ENCODE peak calls at places on chromosomes 7 and 10, in four cellular contexts. D is ovary, C is NB4, P is endodermal cell. J is an unnamed sample.

GRCh38 chr10:87794285-87794684 is 23.7 kb downstream of the ATAD1 start:
- DNase-seq in D (no peak), C (peak; percentile 21), P (no peak), J (no peak)

GRCh38 chr10:12922117-12922900 is 79.2 kb downstream of the CCDC3 start:
- DNase-seq in D (no peak), C (no peak), P (no peak), J (no peak)

GRCh38 chr7:68929712-68930395 is 668.4 kb upstream of the AUTS2 start:
- DNase-seq in D (no peak), C (no peak), P (no peak), J (no peak)

GRCh38 chr10:5512881-5513698 is 11.7 kb upstream of the CALML3 start:
- DNase-seq in D (no peak), C (no peak), P (no peak), J (no peak)

GRCh38 chr7:155738652-155739537 is 73.4 kb downstream of the SHH start:
- DNase-seq in D (peak; percentile 67), C (peak; percentile 76), P (peak; percentile 88), J (peak; percentile 43)

GRCh38 chr10:71970331-71970730 is 6.1 kb downstream of the CHST3 start:
- DNase-seq in D (no peak), C (peak; percentile 33), P (peak; percentile 93), J (peak; percentile 27)

GRCh38 chr7:26321440-26321839 is 29.8 kb downstream of the SNX10 start:
- DNase-seq in D (no peak), C (no peak), P (no peak), J (no peak)

GRCh38 chr10:11107953-11108352 is 90.3 kb downstream of the CELF2 start:
- DNase-seq in D (no peak), C (no peak), P (no peak), J (no peak)

GRCh38 chr10:30594077-30594476 is 35.5 kb downstream of the LYZL2 start:
- DNase-seq in D (no peak), C (no peak), P (no peak), J (no peak)

GRCh38 chr10:12179616-12180015 is 16.1 kb downstream of the NUDT5 start:
- DNase-seq in D (no peak), C (peak; percentile 66), P (no peak), J (no peak)

GRCh38 chr10:116030576-116030975 is 242.4 kb downstream of the GFRA1 start:
- DNase-seq in D (no peak), C (no peak), P (no peak), J (no peak)

GRCh38 chr10:3745582-3745981 is 39.4 kb downstream of the KLF6 start:
- DNase-seq in D (no peak), C (no peak), P (no peak), J (no peak)

GRCh38 chr7:19404912-19405329 is 259.7 kb upstream of the FERD3L start:
- DNase-seq in D (no peak), C (peak; percentile 15), P (peak; percentile 68), J (no peak)

DNA sequence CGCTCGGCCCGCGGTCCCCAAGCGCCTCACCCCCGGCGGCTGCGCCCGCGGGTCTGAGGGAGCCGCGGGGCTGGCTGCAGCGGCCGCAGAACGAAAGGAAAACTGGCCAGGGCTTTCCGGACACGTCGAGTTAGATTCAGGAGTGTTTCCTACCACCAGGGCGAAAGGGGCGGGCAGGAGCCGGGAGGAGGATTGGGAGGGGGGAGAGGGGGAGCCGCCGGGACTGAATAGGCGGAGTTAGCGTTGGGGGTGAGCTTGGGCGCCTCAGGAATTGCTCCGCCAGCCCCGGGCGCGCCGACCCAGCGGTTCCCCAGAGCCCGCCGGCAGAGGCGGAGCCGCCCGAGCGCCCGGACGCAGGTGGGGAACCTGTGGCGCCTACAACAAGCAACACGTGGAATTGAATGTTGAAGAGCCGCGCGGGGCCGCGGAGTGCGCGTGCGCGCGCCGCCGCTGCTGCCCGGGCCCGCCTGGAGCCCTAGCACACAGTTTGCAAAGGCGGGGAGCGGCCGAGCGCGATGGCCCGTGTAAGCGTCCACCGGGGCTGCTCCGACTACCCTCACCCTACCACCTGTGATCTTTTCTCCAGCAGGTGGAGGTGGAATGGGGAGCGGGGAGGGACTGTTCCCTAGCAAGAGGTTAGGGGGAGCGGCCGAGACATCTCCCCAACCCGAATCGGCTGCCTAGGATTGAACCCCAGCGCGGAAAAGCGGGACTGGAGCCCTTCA is at the start of gene CADPS2:
- DNase-seq in D (peak; percentile 86), C (no peak), P (peak; percentile 93), J (peak; percentile 68)
- TF ChIP-seq CTCF in D (peak; percentile 15), C (no peak), P (peak; percentile 19), J (peak; percentile 22)

GRCh38 chr10:70476249-70477035 is 2.1 kb upstream of the PALD1 start:
- DNase-seq in D (no peak), C (peak; percentile 43), P (no peak), J (no peak)

GRCh38 chr10:70475661-70476060 is 2.9 kb upstream of the PALD1 start:
- DNase-seq in D (no peak), C (no peak), P (no peak), J (no peak)

GRCh38 chr10:70474780-70475179 is 3.8 kb upstream of the PALD1 start:
- DNase-seq in D (no peak), C (no peak), P (no peak), J (no peak)

GRCh38 chr10:70477661-70478162 is 855 bp upstream of the PALD1 start:
- DNase-seq in D (peak; percentile 73), C (peak; percentile 77), P (peak; percentile 81), J (no peak)

DNA sequence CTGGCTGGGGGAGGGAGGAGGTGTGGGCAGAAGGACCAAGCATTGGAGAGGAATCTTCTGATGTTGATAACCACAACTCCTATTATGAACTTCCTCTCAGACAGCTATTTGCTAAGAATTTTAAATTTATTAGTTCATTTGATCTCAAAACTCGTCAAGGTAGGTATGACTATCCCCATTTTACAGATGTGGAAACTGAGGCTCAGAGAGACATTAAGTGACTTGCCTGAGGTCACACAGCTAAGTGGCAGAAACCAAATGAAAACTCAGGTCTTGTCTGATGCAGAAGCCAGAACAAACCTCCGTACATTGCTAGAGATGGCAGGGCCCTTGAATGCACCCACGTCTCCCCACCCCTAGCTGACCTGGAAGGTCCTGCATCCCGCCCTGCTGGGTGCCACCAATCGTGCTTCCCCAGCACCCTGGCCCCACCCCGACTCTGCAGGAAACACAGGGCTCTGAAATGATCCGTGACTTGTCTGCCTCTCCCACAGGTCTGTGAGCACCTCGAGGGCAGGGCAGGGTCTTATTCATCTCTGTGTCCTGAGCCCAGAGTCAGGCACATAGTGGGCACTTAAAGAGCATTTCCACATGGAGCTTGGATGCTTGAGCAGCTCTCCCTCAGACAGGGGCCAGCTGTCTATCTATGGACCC is 5.6 kb upstream of the PALD1 start:
- DNase-seq in D (no peak), C (no peak), P (no peak), J (no peak)
- TF ChIP-seq CTCF in D (no peak), C (no peak), P (no peak), J (no peak)

GRCh38 chr7:52071744-52072143 is 755.1 kb upstream of the COBL start:
- DNase-seq in D (no peak), C (no peak), P (no peak), J (no peak)
- TF ChIP-seq CTCF in D (no peak), C (no peak), P (no peak), J (no peak)

DNA sequence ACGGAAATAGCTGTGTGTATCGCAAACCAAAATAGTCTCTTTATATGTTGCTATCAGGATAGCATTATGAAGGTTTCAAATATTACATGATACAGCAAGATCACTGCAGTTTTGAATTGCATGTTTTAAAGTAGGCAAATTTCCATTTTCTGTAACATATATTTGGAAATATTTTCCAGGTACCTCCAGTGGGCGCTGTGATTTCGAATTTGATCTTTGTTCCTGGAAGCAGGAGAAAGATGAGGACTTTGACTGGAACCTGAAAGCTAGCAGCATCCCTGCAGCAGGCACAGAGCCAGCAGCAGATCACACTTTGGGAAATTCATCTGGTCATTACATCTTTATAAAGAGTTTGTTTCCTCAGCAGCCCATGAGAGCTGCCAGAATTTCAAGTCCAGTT is 299.0 kb downstream of the MALRD1 start:
- DNase-seq in D (no peak), C (no peak), P (peak; percentile 51), J (no peak)
- TF ChIP-seq CTCF in D (no peak), C (no peak), P (peak; percentile 68), J (peak; percentile 48)

DNA sequence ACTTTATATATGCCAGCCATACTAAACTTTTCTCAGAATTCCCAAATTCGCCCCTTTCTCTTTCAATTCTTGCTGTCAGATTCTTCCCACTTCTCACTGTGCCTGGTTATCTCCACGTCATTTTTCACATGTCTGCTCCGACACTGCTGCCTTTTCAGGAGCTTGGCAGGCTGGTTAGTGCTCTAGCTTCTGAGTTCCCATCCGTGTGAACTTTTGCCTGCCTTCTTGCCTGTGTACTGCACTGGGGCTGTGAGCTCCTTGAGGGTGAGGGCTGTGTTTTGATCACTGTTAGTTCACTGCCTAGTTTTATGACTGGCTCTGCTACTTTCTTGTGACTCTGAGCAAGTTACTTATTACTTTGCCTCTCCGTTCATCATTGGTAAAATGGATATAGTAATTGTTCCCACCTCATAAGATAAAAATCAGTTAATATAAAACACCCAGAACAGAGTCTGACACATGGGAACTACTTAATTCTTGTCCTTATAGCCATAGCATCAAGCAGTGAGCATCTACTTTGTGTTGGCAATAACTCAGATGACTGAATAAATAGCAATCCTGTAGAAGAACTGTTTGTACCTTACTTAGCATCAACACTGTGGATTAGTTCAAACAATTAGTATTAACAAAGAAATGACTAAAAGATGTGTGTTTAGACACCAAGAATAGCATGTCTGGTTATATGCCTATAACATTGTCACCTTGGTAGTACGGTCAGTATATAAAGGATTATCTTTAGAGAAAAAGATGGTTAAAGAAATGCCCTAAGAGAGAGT is 5.5 kb downstream of the GSTO1 start:
- DNase-seq in D (no peak), C (no peak), P (no peak), J (no peak)
- TF ChIP-seq CTCF in D (no peak), C (no peak), P (no peak), J (no peak)

GRCh38 chr10:82814635-82815034 is 939.6 kb downstream of the NRG3 start:
- DNase-seq in D (no peak), C (no peak), P (no peak), J (no peak)

GRCh38 chr10:82815680-82816079 is 940.7 kb downstream of the NRG3 start:
- DNase-seq in D (no peak), C (no peak), P (no peak), J (no peak)

GRCh38 chr10:82813856-82814255 is 938.9 kb downstream of the NRG3 start:
- DNase-seq in D (no peak), C (peak; percentile 21), P (no peak), J (no peak)

DNA sequence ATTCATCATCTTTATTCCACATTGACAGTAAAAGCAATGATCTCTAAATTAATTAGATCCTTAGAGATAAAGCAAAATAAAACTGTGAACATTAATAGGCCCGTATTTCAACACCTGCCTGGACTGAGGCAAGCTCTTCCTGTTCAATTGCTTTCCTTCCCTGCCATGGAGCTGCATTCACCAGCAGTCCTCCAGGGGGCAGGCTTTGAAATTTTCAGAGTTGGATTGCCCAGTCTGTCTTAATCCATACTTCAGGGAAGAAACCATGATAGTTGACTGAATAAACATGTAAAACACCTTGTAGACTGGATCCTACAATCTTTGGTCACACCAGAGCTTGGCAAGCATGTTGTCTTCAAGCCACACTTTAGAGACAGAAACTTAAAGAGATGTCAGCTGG is 936.6 kb downstream of the NRG3 start:
- DNase-seq in D (no peak), C (peak; percentile 48), P (peak; percentile 86), J (no peak)
- TF ChIP-seq CTCF in D (no peak), C (peak; percentile 74), P (peak; percentile 85), J (peak; percentile 46)

GRCh38 chr7:116633131-116633988 is 38.6 kb upstream of the MET start:
- DNase-seq in D (peak; percentile 21), C (peak; percentile 20), P (no peak), J (no peak)
- TF ChIP-seq CTCF in D (no peak), C (no peak), P (no peak), J (no peak)

J was measured in progenitor cell of endocrine pancreas.